ENCODE peak calls at places on chromosome 7, in seven cellular contexts. V, B, D, S, Z, I and Y are unnamed samples.
A peak's percentile ranks its signal among the peaks of the same experiment; 100 is the strongest.

GRCh38 chr7:43490016-43490415 is 92.9 kb upstream of the STK17A start:
- DNase-seq in D (no peak), V (no peak), S (no peak), Z (no peak), B (no peak), I (no peak), Y (no peak)

GRCh38 chr7:55280031-55280454 is 85.1 kb upstream of the LANCL2 start:
- DNase-seq in Z (peak; percentile 59), D (peak; percentile 67), S (no peak), V (peak; percentile 67), I (peak; percentile 81), B (peak; percentile 24), Y (peak; percentile 55)

GRCh38 chr7:116671681-116672595 is at the start of gene MET:
- DNase-seq in B (peak; percentile 42), Z (peak; percentile 84), V (peak; percentile 72), D (peak; percentile 88), I (peak; percentile 83), S (no peak), Y (peak; percentile 80)

GRCh38 chr7:7681191-7681935 is 37.0 kb downstream of the RPA3 start:
- DNase-seq in S (peak; percentile 56), D (peak; percentile 18), I (no peak), B (no peak), V (peak; percentile 61), Z (peak; percentile 44), Y (peak; percentile 50)

GRCh38 chr7:31741852-31742251 is 54.8 kb downstream of the PPP1R17 start:
- DNase-seq in I (no peak), S (no peak), B (no peak), D (no peak), Z (no peak), V (no peak), Y (no peak)

GRCh38 chr7:33939121-33939520 is 33.8 kb downstream of the BMPER start:
- DNase-seq in D (no peak), Z (no peak), V (no peak), B (no peak), S (no peak), I (no peak), Y (no peak)

GRCh38 chr7:73988197-73988596 is 39.8 kb upstream of the ELN start:
- DNase-seq in B (no peak), I (no peak), Z (no peak), V (peak; percentile 21), S (no peak), D (no peak), Y (no peak)

GRCh38 chr7:45242261-45242660 is 84.7 kb downstream of the RAMP3 start:
- DNase-seq in D (no peak), B (no peak), I (no peak), S (no peak), V (no peak), Z (no peak), Y (no peak)

GRCh38 chr7:74604326-74605020 is 53.0 kb upstream of the GTF2I start:
- DNase-seq in Z (no peak), I (no peak), B (no peak), V (no peak), S (no peak), D (no peak), Y (no peak)

GRCh38 chr7:134954197-134955082 is 31.9 kb upstream of the AGBL3 start:
- DNase-seq in Z (peak; percentile 12), S (peak; percentile 15), B (peak; percentile 42), I (no peak), V (peak; percentile 54), D (peak; percentile 22), Y (peak; percentile 16)

GRCh38 chr7:77797734-77798393 is 370 bp downstream of the TMEM60 start:
- DNase-seq in Z (no peak), D (no peak), B (no peak), I (no peak), V (peak; percentile 34), S (no peak), Y (no peak)

GRCh38 chr7:44398953-44399574 is 73.7 kb upstream of the CAMK2B start:
- DNase-seq in B (no peak), I (no peak), V (peak; percentile 59), S (no peak), Z (no peak), D (no peak), Y (no peak)

GRCh38 chr7:128247640-128248194 is 6.6 kb downstream of the LEP start:
- DNase-seq in I (no peak), S (no peak), B (no peak), Z (peak; percentile 18), D (peak; percentile 23), V (peak; percentile 35), Y (no peak)

GRCh38 chr7:118590107-118590506 is 365.6 kb downstream of the ANKRD7 start:
- DNase-seq in Z (peak; percentile 3), I (peak; percentile 58), V (no peak), B (no peak), S (no peak), D (no peak), Y (no peak)

GRCh38 chr7:95549818-95550529 is 46.3 kb downstream of the PDK4 start:
- DNase-seq in Z (peak; percentile 51), B (no peak), S (no peak), D (peak; percentile 74), V (peak; percentile 74), I (no peak), Y (no peak)

DNA sequence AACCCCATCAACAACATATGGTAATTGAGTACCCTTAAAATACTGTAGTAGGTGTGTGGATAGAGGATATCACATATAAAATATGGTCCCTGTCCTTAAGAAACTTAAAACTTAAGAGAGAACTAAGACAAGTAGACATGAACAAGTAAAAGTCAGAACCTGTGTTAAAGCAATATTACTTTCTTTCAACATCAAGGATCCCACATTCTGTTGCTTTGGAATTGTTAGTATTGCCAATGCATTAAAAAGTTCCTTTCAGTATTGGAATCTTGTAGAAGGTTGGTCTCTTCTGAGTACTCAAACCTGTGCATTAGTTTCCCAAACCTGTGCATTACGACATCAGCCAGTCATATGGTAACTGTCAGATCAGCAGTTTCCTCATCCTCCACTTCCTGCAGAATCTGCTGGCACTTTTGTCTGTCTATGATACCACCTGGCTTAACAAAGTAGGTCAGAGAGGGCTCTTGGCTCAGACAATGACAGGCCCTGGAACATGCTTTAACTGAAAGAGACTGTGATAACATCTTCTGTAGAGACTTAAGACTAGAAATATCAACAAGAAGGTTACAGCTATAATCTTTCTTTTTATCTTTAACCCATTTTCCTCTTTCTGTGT is 56.5 kb downstream of the CCDC71L start:
- DNase-seq in V (no peak), S (no peak), Z (no peak), B (no peak), I (no peak), D (no peak), Y (no peak)
- TF ChIP-seq CEBPB in V (peak; percentile 49), S (no peak), Z (no peak), B (peak; percentile 95), I (no peak), D (no peak), Y (no peak)

GRCh38 chr7:47501406-47501805 is 80.5 kb downstream of the TNS3 start:
- DNase-seq in Z (no peak), B (no peak), D (no peak), V (peak; percentile 96), S (no peak), I (no peak), Y (no peak)
- TF ChIP-seq CEBPB in Z (no peak), B (no peak), D (no peak), V (no peak), S (no peak), I (no peak), Y (no peak)

GRCh38 chr7:132130497-132130896 is 445.8 kb downstream of the PLXNA4 start:
- DNase-seq in Z (no peak), S (no peak), B (no peak), D (no peak), I (no peak), V (no peak), Y (no peak)
- TF ChIP-seq CEBPB in Z (no peak), S (no peak), B (no peak), D (no peak), I (no peak), V (no peak), Y (no peak)

GRCh38 chr7:120988591-120989299 is at the start of gene CPED1:
- DNase-seq in B (peak; percentile 78), Z (no peak), I (peak; percentile 72), V (peak; percentile 90), D (peak; percentile 15), S (no peak), Y (peak; percentile 20)
- TF ChIP-seq CEBPB in B (no peak), Z (no peak), I (no peak), V (peak; percentile 85), D (no peak), S (no peak), Y (no peak)

GRCh38 chr7:112635742-112636141 is 154.5 kb downstream of the TMEM168 start:
- DNase-seq in V (no peak), I (no peak), B (no peak), Z (no peak), S (no peak), D (no peak), Y (no peak)
- TF ChIP-seq CEBPB in V (no peak), I (no peak), B (no peak), Z (no peak), S (no peak), D (no peak), Y (no peak)

GRCh38 chr7:47576909-47577255 is 5.0 kb downstream of the TNS3 start:
- DNase-seq in Z (no peak), I (no peak), B (no peak), S (no peak), V (no peak), D (no peak), Y (no peak)

GRCh38 chr7:47576031-47576908 is 5.6 kb downstream of the TNS3 start:
- DNase-seq in V (peak; percentile 68), I (no peak), S (no peak), B (no peak), Z (peak; percentile 51), D (peak; percentile 71), Y (peak; percentile 95)

GRCh38 chr7:47579458-47579857 is 2.5 kb downstream of the TNS3 start:
- DNase-seq in S (no peak), Z (no peak), B (no peak), V (no peak), D (no peak), I (no peak), Y (no peak)

GRCh38 chr7:47578581-47579270 is 3.2 kb downstream of the TNS3 start:
- DNase-seq in D (no peak), Z (no peak), S (no peak), B (no peak), I (no peak), V (peak; percentile 66), Y (peak; percentile 62)

GRCh38 chr7:47577351-47577919 is 4.5 kb downstream of the TNS3 start:
- DNase-seq in Z (no peak), D (no peak), V (no peak), B (no peak), I (no peak), S (no peak), Y (no peak)
- TF ChIP-seq CEBPB in Z (no peak), D (no peak), V (no peak), B (no peak), I (no peak), S (no peak), Y (no peak)